ENCODE peak calls at places on chromosomes 12 and 14, in six cellular contexts. L is neuronal stem cell, P is IMR-90, V is H9, I is mesenchymal stem cell, R is H1. W is an unnamed sample.

GRCh38 chr12:106854723-106855122 is 80.2 kb downstream of the RIC8B start:
- DNase-seq in L (no peak), P (no peak), V (no peak), I (no peak), R (no peak), W (no peak)

GRCh38 chr12:71764587-71765321 is 10.1 kb downstream of the RAB21 start:
- DNase-seq in L (no peak), P (no peak), V (no peak), I (no peak), R (no peak), W (no peak)

GRCh38 chr14:90399541-90400444 is 3.0 kb downstream of the CALM1 start:
- DNase-seq in L (peak), P (peak), V (peak), I (peak), R (peak), W (peak)

GRCh38 chr12:64610092-64610659 is at the start of gene RASSF3:
- DNase-seq in L (peak), P (peak), V (peak), I (peak), R (no peak), W (peak)

GRCh38 chr14:93041002-93041401 is 74.7 kb downstream of the ITPK1 start:
- DNase-seq in L (no peak), P (no peak), V (peak), I (no peak), R (no peak), W (peak)

GRCh38 chr12:108302471-108303311 is 36.4 kb downstream of the CMKLR1 start:
- DNase-seq in L (no peak), P (no peak), V (peak), I (no peak), R (peak), W (peak)

GRCh38 chr14:94026173-94026885 is at the start of gene OTUB2:
- DNase-seq in L (peak), P (peak), V (peak), I (peak), R (peak), W (peak)

GRCh38 chr12:54983536-54984102 is 943 bp downstream of the TESPA1 start:
- DNase-seq in L (no peak), P (no peak), V (no peak), I (no peak), R (no peak), W (no peak)

GRCh38 chr14:101819251-101819990 is 57.9 kb downstream of the PPP2R5C start:
- DNase-seq in L (no peak), P (no peak), V (no peak), I (no peak), R (no peak), W (no peak)
- H2BK15ac ChIP-seq in L (no peak), P (no peak), V (no peak), I (no peak), R (no peak), W (no peak)

DNA sequence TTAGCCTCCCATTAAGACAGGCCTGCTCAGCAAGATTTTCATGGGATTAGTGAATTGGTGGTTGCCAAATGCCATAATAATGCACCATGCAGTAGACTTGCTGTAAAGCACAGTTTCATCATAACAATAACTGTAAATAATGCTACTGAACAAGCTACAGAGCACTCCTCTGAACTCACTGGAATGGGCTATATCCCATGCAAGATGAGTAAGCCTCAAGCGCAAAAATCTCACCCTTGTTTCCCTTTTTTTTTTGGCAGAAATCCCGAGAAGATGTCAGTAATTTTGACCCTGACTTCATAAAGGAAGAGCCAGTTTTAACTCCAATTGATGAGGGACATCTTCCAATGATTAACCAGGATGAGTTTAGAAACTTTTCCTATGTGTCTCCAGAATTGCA is 145.9 kb upstream of the HIF1A start:
- DNase-seq in L (no peak), P (peak), V (no peak), I (peak), R (no peak), W (no peak)
- H4K8ac ChIP-seq in L (no peak), P (peak), V (no peak), I (no peak), R (no peak), W (no peak)

DNA sequence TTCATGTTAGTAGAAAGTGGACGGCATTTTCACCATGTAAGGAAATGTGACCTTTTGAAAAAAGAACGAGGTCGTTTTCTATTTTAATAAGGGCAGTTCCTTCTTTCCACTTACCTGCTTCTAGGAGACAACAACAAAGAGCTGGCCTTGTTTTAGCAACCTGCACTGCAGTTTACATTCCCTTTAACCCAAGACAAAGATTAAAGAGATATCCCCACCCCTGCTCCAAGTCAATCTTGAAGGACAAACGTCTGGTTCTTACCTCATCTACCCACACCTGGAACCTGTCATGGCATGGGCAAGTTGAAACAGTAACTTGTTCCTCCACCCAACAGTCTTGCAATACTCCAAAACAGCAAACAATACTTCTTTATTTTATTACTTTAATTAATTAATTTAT is 32.7 kb downstream of the ZCCHC8 start:
- DNase-seq in L (no peak), P (no peak), V (no peak), I (no peak), R (no peak), W (peak)
- H2BK15ac ChIP-seq in L (no peak), P (no peak), V (no peak), I (no peak), R (no peak), W (no peak)

GRCh38 chr14:64758025-64758521 is 53.8 kb downstream of the PLEKHG3 start:
- DNase-seq in L (no peak), P (peak), V (no peak), I (peak), R (no peak), W (peak)

GRCh38 chr14:64757601-64758000 is 53.4 kb downstream of the PLEKHG3 start:
- DNase-seq in L (no peak), P (no peak), V (no peak), I (no peak), R (no peak), W (no peak)

GRCh38 chr14:64755661-64756265 is 51.5 kb downstream of the PLEKHG3 start:
- DNase-seq in L (no peak), P (peak), V (no peak), I (peak), R (no peak), W (no peak)

GRCh38 chr14:64754685-64755084 is 50.5 kb downstream of the PLEKHG3 start:
- DNase-seq in L (no peak), P (no peak), V (no peak), I (no peak), R (no peak), W (no peak)

GRCh38 chr14:64756712-64757111 is 52.5 kb downstream of the PLEKHG3 start:
- DNase-seq in L (no peak), P (no peak), V (no peak), I (no peak), R (no peak), W (no peak)
- H4K8ac ChIP-seq in L (no peak), P (no peak), V (no peak), I (no peak), R (no peak), W (no peak)

W was measured in mesendoderm.